ENCODE peak calls at places on chromosome 13, in nine cellular contexts. One of them, this sample, is unnamed. For H3K4me1, the result is how much of the 10 kb centered on the place peaks cover.

GRCh38 chr13:44252938-44253337 is 120.7 kb upstream of the SERP2 start:
- DNase-seq in mammary epithelial cell: no peak
- DNase-seq in GM23338: no peak
- DNase-seq in A549: no peak
- DNase-seq in colonic mucosa: no peak
- DNase-seq in astrocyte: no peak
- DNase-seq in neural progenitor cell: no peak
- DNase-seq in PC-3: no peak
- DNase-seq in heart right ventricle: no peak
- DNase-seq in this sample: no peak

GRCh38 chr13:41502676-41503075 is 45.3 kb downstream of the RGCC start:
- DNase-seq in astrocyte: no peak
- DNase-seq in colonic mucosa: no peak
- DNase-seq in heart right ventricle: no peak
- DNase-seq in A549: no peak
- DNase-seq in neural progenitor cell: no peak
- DNase-seq in mammary epithelial cell: no peak
- DNase-seq in PC-3: no peak
- DNase-seq in GM23338: no peak
- DNase-seq in this sample: no peak

GRCh38 chr13:43237616-43238015 is 214.2 kb downstream of the DNAJC15 start:
- DNase-seq in neural progenitor cell: no peak
- DNase-seq in PC-3: no peak
- DNase-seq in GM23338: no peak
- DNase-seq in mammary epithelial cell: no peak
- DNase-seq in heart right ventricle: no peak
- DNase-seq in colonic mucosa: no peak
- DNase-seq in A549: no peak
- DNase-seq in astrocyte: peak
- DNase-seq in this sample: no peak

GRCh38 chr13:36193151-36193855 is 21.1 kb downstream of the SOHLH2 start:
- DNase-seq in heart right ventricle: no peak
- DNase-seq in neural progenitor cell: no peak
- DNase-seq in mammary epithelial cell: peak
- DNase-seq in A549: no peak
- DNase-seq in colonic mucosa: no peak
- DNase-seq in GM23338: no peak
- DNase-seq in PC-3: peak
- DNase-seq in astrocyte: peak
- DNase-seq in this sample: no peak

GRCh38 chr13:31073859-31074718 is 87.6 kb downstream of the HSPH1 start:
- DNase-seq in heart right ventricle: no peak
- DNase-seq in colonic mucosa: no peak
- DNase-seq in GM23338: no peak
- DNase-seq in A549: no peak
- DNase-seq in PC-3: no peak
- DNase-seq in mammary epithelial cell: peak
- DNase-seq in astrocyte: peak
- DNase-seq in neural progenitor cell: peak
- DNase-seq in this sample: no peak

GRCh38 chr13:21319869-21320641 is 139.0 kb downstream of the ZDHHC20 start:
- DNase-seq in neural progenitor cell: no peak
- DNase-seq in heart right ventricle: no peak
- DNase-seq in astrocyte: no peak
- DNase-seq in mammary epithelial cell: no peak
- DNase-seq in colonic mucosa: no peak
- DNase-seq in PC-3: no peak
- DNase-seq in A549: no peak
- DNase-seq in GM23338: no peak
- DNase-seq in this sample: no peak

GRCh38 chr13:41723136-41723535 is 237.8 kb downstream of the VWA8 start:
- DNase-seq in colonic mucosa: no peak
- DNase-seq in mammary epithelial cell: no peak
- DNase-seq in neural progenitor cell: no peak
- DNase-seq in PC-3: no peak
- DNase-seq in astrocyte: no peak
- DNase-seq in A549: no peak
- DNase-seq in heart right ventricle: no peak
- DNase-seq in GM23338: no peak
- DNase-seq in this sample: no peak

GRCh38 chr13:44432595-44432994 is 59.0 kb downstream of the SERP2 start:
- DNase-seq in PC-3: no peak
- DNase-seq in mammary epithelial cell: peak
- DNase-seq in astrocyte: no peak
- DNase-seq in neural progenitor cell: no peak
- DNase-seq in colonic mucosa: no peak
- DNase-seq in heart right ventricle: no peak
- DNase-seq in GM23338: no peak
- DNase-seq in A549: peak
- DNase-seq in this sample: no peak

GRCh38 chr13:79631260-79631659 is 150.3 kb downstream of the NDFIP2 start:
- DNase-seq in astrocyte: peak
- DNase-seq in mammary epithelial cell: peak
- DNase-seq in GM23338: peak
- DNase-seq in neural progenitor cell: no peak
- DNase-seq in heart right ventricle: peak
- DNase-seq in colonic mucosa: no peak
- DNase-seq in A549: peak
- DNase-seq in PC-3: peak
- DNase-seq in this sample: no peak

GRCh38 chr13:78649997-78650724 is 8.8 kb downstream of the OBI1 start:
- DNase-seq in astrocyte: no peak
- DNase-seq in heart right ventricle: no peak
- DNase-seq in neural progenitor cell: no peak
- DNase-seq in colonic mucosa: no peak
- DNase-seq in mammary epithelial cell: no peak
- DNase-seq in A549: no peak
- DNase-seq in PC-3: no peak
- DNase-seq in GM23338: no peak
- DNase-seq in this sample: no peak

DNA sequence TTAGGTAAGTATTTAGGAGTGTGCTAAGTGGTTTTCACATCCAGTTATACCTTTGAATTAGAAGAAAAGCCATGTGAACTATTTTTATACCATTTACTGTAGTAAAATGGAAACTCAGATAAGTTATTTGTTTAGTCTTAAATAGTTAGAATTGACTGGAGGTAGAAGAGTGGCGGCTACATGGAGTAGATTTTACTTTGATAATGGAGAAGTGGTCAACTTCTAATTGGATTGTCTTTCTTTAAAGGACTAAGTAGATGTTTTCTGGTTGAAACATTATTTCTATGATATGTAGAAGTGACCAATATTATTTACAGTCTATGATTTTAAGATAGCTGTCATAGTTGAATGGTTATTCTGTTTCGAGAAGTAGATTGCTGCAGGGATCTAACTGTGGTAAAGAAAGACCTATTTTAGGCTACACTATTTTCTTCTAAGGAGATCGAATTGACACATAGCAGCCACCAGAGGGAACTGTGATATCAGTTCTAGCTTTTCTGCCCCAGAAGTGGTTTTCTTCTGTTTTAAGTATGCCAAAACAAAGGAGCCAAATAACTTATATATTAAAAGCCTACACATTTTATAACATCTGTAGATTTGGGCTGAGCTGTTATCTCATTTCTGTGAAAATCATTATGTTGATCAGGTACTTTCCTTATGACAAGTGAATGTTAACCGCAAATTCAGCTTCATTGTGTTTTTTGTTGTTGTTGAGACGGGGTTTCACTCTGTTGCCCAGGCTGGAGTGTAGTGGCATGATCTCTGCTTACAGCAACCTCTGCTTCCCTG is 26.1 kb downstream of the ZMYM2 start:
- DNase-seq in colonic mucosa: no peak
- DNase-seq in heart right ventricle: no peak
- DNase-seq in GM23338: peak
- DNase-seq in astrocyte: peak
- DNase-seq in neural progenitor cell: peak
- DNase-seq in mammary epithelial cell: peak
- DNase-seq in A549: peak
- DNase-seq in PC-3: peak
- DNase-seq in this sample: no peak
- TF ChIP-seq CTCF in colonic mucosa: no peak
- TF ChIP-seq CTCF in heart right ventricle: peak
- TF ChIP-seq CTCF in GM23338: peak
- TF ChIP-seq CTCF in astrocyte: peak
- TF ChIP-seq CTCF in neural progenitor cell: peak
- TF ChIP-seq CTCF in mammary epithelial cell: peak
- TF ChIP-seq CTCF in A549: no peak
- TF ChIP-seq CTCF in PC-3: peak
- TF ChIP-seq CTCF in this sample: peak

GRCh38 chr13:52851153-52851962 is 2.9 kb upstream of the PCDH8 start:
- DNase-seq in neural progenitor cell: peak
- DNase-seq in colonic mucosa: peak
- DNase-seq in PC-3: no peak
- DNase-seq in heart right ventricle: peak
- DNase-seq in astrocyte: no peak
- DNase-seq in GM23338: peak
- DNase-seq in mammary epithelial cell: no peak
- DNase-seq in A549: no peak
- DNase-seq in this sample: no peak
- H3K27ac ChIP-seq in neural progenitor cell: no peak
- H3K27ac ChIP-seq in colonic mucosa: no peak
- H3K27ac ChIP-seq in PC-3: no peak
- H3K27ac ChIP-seq in heart right ventricle: peak
- H3K27ac ChIP-seq in astrocyte: no peak
- H3K27ac ChIP-seq in GM23338: peak
- H3K27ac ChIP-seq in mammary epithelial cell: no peak
- H3K27ac ChIP-seq in A549: peak
- H3K27ac ChIP-seq in this sample: no peak

GRCh38 chr13:114311387-114311786 is 2.9 kb upstream of the CHAMP1 start:
- DNase-seq in mammary epithelial cell: no peak
- DNase-seq in heart right ventricle: no peak
- DNase-seq in colonic mucosa: no peak
- DNase-seq in PC-3: no peak
- DNase-seq in astrocyte: no peak
- DNase-seq in neural progenitor cell: no peak
- DNase-seq in A549: no peak
- DNase-seq in GM23338: no peak
- DNase-seq in this sample: no peak

GRCh38 chr13:114315074-114315785 is 927 bp downstream of the CHAMP1 start:
- DNase-seq in colonic mucosa: peak
- DNase-seq in A549: no peak
- DNase-seq in GM23338: no peak
- DNase-seq in astrocyte: no peak
- DNase-seq in heart right ventricle: no peak
- DNase-seq in neural progenitor cell: no peak
- DNase-seq in PC-3: no peak
- DNase-seq in mammary epithelial cell: no peak
- DNase-seq in this sample: no peak

GRCh38 chr13:114314074-114314912 is at the start of gene CHAMP1:
- DNase-seq in mammary epithelial cell: peak
- DNase-seq in GM23338: peak
- DNase-seq in astrocyte: peak
- DNase-seq in heart right ventricle: peak
- DNase-seq in neural progenitor cell: peak
- DNase-seq in PC-3: peak
- DNase-seq in A549: peak
- DNase-seq in colonic mucosa: peak
- DNase-seq in this sample: peak

GRCh38 chr13:114311908-114312307 is 2.4 kb upstream of the CHAMP1 start:
- DNase-seq in neural progenitor cell: no peak
- DNase-seq in colonic mucosa: no peak
- DNase-seq in GM23338: no peak
- DNase-seq in heart right ventricle: no peak
- DNase-seq in astrocyte: no peak
- DNase-seq in A549: no peak
- DNase-seq in PC-3: no peak
- DNase-seq in mammary epithelial cell: no peak
- DNase-seq in this sample: no peak

DNA sequence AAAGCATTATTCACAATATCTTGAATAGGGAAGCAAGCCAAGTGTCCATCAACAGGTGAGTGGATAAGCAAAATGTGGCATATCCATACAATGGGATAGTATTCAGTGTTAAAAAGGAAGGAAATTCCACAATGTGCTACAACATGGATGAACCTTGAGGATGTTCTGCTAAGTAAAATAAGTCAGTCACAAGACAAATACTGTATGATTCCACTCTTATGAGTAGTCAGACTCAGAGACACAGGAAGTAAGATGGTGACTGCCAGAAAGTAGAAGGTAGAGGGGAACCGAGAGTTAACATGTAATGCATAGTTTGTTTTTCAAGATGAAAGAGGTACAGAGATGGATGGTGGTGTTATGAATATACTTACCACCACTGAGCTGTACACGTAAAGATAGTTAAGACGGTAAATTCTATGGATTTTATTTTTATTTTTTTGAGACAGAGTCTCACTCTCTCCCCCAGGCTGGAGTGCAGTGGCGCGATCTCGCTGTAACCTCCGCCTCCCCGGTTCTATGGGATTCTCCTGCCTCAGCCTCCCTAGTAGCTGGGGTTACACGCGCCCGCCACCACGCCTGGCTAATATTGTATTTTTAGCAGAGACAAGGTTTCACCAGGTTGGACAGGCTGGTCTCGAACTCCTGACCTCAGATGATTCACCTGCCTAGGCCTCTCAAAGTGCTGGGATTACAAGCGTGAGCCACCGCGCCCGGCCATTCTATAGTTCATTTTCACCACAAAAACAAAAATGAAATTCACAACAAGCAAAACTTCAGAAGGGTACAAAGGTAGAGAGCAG is 1.0 kb upstream of the CHAMP1 start:
- DNase-seq in astrocyte: no peak
- DNase-seq in mammary epithelial cell: no peak
- DNase-seq in heart right ventricle: no peak
- DNase-seq in PC-3: peak
- DNase-seq in GM23338: no peak
- DNase-seq in neural progenitor cell: no peak
- DNase-seq in A549: peak
- DNase-seq in colonic mucosa: no peak
- DNase-seq in this sample: no peak
- H3K4me1 ChIP-seq in astrocyte: under half
- H3K4me1 ChIP-seq in mammary epithelial cell: under half
- H3K4me1 ChIP-seq in heart right ventricle: under half
- H3K4me1 ChIP-seq in PC-3: under half
- H3K4me1 ChIP-seq in GM23338: under half
- H3K4me1 ChIP-seq in neural progenitor cell: under half
- H3K4me1 ChIP-seq in A549: under half
- H3K4me1 ChIP-seq in colonic mucosa: under half
- H3K4me1 ChIP-seq in this sample: under half

GRCh38 chr13:33761744-33762143 is 56.2 kb upstream of the RFC3 start:
- DNase-seq in colonic mucosa: no peak
- DNase-seq in neural progenitor cell: peak
- DNase-seq in PC-3: peak
- DNase-seq in heart right ventricle: no peak
- DNase-seq in GM23338: peak
- DNase-seq in astrocyte: peak
- DNase-seq in mammary epithelial cell: peak
- DNase-seq in A549: peak
- DNase-seq in this sample: no peak
- TF ChIP-seq CTCF in colonic mucosa: no peak
- TF ChIP-seq CTCF in neural progenitor cell: peak
- TF ChIP-seq CTCF in PC-3: peak
- TF ChIP-seq CTCF in heart right ventricle: no peak
- TF ChIP-seq CTCF in GM23338: peak
- TF ChIP-seq CTCF in astrocyte: no peak
- TF ChIP-seq CTCF in mammary epithelial cell: no peak
- TF ChIP-seq CTCF in A549: no peak
- TF ChIP-seq CTCF in this sample: no peak

DNA sequence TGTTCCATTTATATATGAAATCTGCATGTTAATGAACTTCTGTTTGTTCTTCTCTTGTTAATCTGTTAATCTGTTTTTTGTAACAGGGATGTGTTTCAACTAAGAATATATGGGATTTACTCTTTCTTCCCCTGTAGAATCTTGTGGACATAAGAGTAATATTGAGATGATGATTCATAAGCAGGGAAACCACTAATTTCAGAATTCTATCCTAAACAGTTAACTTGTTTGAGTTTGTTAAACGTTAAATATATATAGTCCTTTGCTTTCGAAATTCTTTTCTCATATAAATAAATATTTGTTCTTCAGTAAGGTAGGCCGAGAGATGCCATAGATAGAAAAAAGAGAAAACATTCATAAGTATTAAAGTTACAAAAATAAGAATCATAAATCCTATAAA is 1052.2 kb upstream of the SPRY2 start:
- DNase-seq in colonic mucosa: no peak
- DNase-seq in astrocyte: no peak
- DNase-seq in A549: no peak
- DNase-seq in PC-3: peak
- DNase-seq in mammary epithelial cell: no peak
- DNase-seq in heart right ventricle: no peak
- DNase-seq in neural progenitor cell: no peak
- DNase-seq in GM23338: no peak
- DNase-seq in this sample: no peak
- H3K27ac ChIP-seq in colonic mucosa: peak
- H3K27ac ChIP-seq in astrocyte: no peak
- H3K27ac ChIP-seq in A549: no peak
- H3K27ac ChIP-seq in PC-3: no peak
- H3K27ac ChIP-seq in mammary epithelial cell: no peak
- H3K27ac ChIP-seq in heart right ventricle: no peak
- H3K27ac ChIP-seq in neural progenitor cell: peak
- H3K27ac ChIP-seq in GM23338: no peak
- H3K27ac ChIP-seq in this sample: no peak